ENCODE peak calls at places on chromosome 9, in seven cellular contexts. Z, A, S, U, E, Y and X are unnamed samples.

GRCh38 chr9:136619742-136620440 is 42.8 kb upstream of the EGFL7 start:
- DNase-seq in Z (no peak), A (peak; percentile 27), S (no peak), U (no peak), E (peak; percentile 82), Y (no peak), X (no peak)

GRCh38 chr9:7320139-7320538 is 479.4 kb downstream of the DMAC1 start:
- DNase-seq in Z (no peak), A (peak; percentile 84), S (peak; percentile 73), U (no peak), E (no peak), Y (peak; percentile 63), X (peak; percentile 80)

GRCh38 chr9:12739014-12739413 is 35.8 kb upstream of the LURAP1L start:
- DNase-seq in Z (no peak), A (peak; percentile 38), S (peak; percentile 68), U (no peak), E (no peak), Y (no peak), X (peak; percentile 65)

GRCh38 chr9:82474235-82474634 is 485.7 kb downstream of the SPATA31D1 start:
- DNase-seq in Z (no peak), A (no peak), S (no peak), U (no peak), E (no peak), Y (no peak), X (no peak)

GRCh38 chr9:35728041-35728971 is 3.7 kb downstream of the TLN1 start:
- DNase-seq in Z (no peak), A (peak; percentile 87), S (no peak), U (no peak), E (peak; percentile 68), Y (peak; percentile 83), X (peak; percentile 72)

GRCh38 chr9:17802249-17802857 is 223.5 kb downstream of the SH3GL2 start:
- DNase-seq in Z (no peak), A (peak; percentile 17), S (no peak), U (peak; percentile 17), E (no peak), Y (peak; percentile 8), X (peak; percentile 24)

GRCh38 chr9:89604463-89605180 is at the start of gene GADD45G:
- DNase-seq in Z (peak; percentile 87), A (peak; percentile 76), S (peak; percentile 76), U (peak; percentile 43), E (peak; percentile 96), Y (peak; percentile 77), X (peak; percentile 76)

GRCh38 chr9:111483419-111483861 is 743 bp downstream of the ECPAS start:
- DNase-seq in Z (peak; percentile 33), A (peak; percentile 43), S (no peak), U (peak; percentile 40), E (no peak), Y (no peak), X (peak; percentile 59)

GRCh38 chr9:96022445-96023031 is 147.0 kb downstream of the ERCC6L2 start:
- DNase-seq in Z (no peak), A (no peak), S (no peak), U (no peak), E (no peak), Y (no peak), X (no peak)

GRCh38 chr9:113598883-113599282 is 135.4 kb downstream of the RGS3 start:
- DNase-seq in Z (no peak), A (no peak), S (no peak), U (no peak), E (no peak), Y (no peak), X (no peak)

GRCh38 chr9:38234479-38234878 is 158.0 kb upstream of the ALDH1B1 start:
- DNase-seq in Z (no peak), A (no peak), S (no peak), U (no peak), E (no peak), Y (no peak), X (no peak)

GRCh38 chr9:2241461-2241874 is 226.3 kb downstream of the SMARCA2 start:
- DNase-seq in Z (no peak), A (peak; percentile 95), S (no peak), U (no peak), E (peak; percentile 32), Y (no peak), X (peak; percentile 82)

GRCh38 chr9:127910613-127911205 is 6.1 kb downstream of the ST6GALNAC4 start:
- DNase-seq in Z (no peak), A (peak; percentile 38), S (no peak), U (no peak), E (no peak), Y (peak; percentile 27), X (peak; percentile 35)

GRCh38 chr9:113261917-113262671 is 13.3 kb downstream of the CDC26 start:
- DNase-seq in Z (no peak), A (peak; percentile 3), S (no peak), U (no peak), E (no peak), Y (peak; percentile 35), X (no peak)

GRCh38 chr9:89430995-89431394 is 66.9 kb downstream of the SEMA4D start:
- DNase-seq in Z (no peak), A (no peak), S (peak; percentile 45), U (peak; percentile 81), E (no peak), Y (peak; percentile 6), X (peak; percentile 54)

GRCh38 chr9:92769276-92769675 is 4.6 kb upstream of the BICD2 start:
- DNase-seq in Z (no peak), A (no peak), S (no peak), U (no peak), E (no peak), Y (no peak), X (no peak)